ENCODE peak calls at places on chromosomes 2 and 18, in eight cellular contexts. One of them, this sample, is unnamed. For H3K4me1, the result is how much of the 10 kb centered on the place peaks cover.

GRCh38 chr2:55763721-55764120 is 70.1 kb upstream of the PNPT1 start:
- DNase-seq in thoracic aorta: no peak
- DNase-seq in H9: no peak
- DNase-seq in PC-3: no peak
- DNase-seq in neural progenitor cell: no peak
- DNase-seq in tibial artery: no peak
- DNase-seq in body of pancreas: no peak
- DNase-seq in IMR-90: no peak
- DNase-seq in this sample: no peak

GRCh38 chr2:30611572-30611971 is 164.5 kb downstream of the LCLAT1 start:
- DNase-seq in tibial artery: no peak
- DNase-seq in neural progenitor cell: no peak
- DNase-seq in PC-3: no peak
- DNase-seq in body of pancreas: no peak
- DNase-seq in IMR-90: no peak
- DNase-seq in H9: no peak
- DNase-seq in thoracic aorta: no peak
- DNase-seq in this sample: no peak

GRCh38 chr2:177782613-177783012 is 290.0 kb downstream of the PDE11A start:
- DNase-seq in H9: no peak
- DNase-seq in body of pancreas: no peak
- DNase-seq in thoracic aorta: no peak
- DNase-seq in IMR-90: no peak
- DNase-seq in tibial artery: no peak
- DNase-seq in PC-3: no peak
- DNase-seq in neural progenitor cell: no peak
- DNase-seq in this sample: no peak

GRCh38 chr2:102915128-102915527 is 153.3 kb downstream of the TMEM182 start:
- DNase-seq in tibial artery: no peak
- DNase-seq in IMR-90: peak
- DNase-seq in body of pancreas: no peak
- DNase-seq in PC-3: peak
- DNase-seq in neural progenitor cell: no peak
- DNase-seq in thoracic aorta: no peak
- DNase-seq in H9: no peak
- DNase-seq in this sample: no peak

GRCh38 chr2:143171817-143172216 is 42.6 kb downstream of the ARHGAP15 start:
- DNase-seq in neural progenitor cell: peak
- DNase-seq in PC-3: peak
- DNase-seq in H9: no peak
- DNase-seq in IMR-90: peak
- DNase-seq in thoracic aorta: no peak
- DNase-seq in tibial artery: no peak
- DNase-seq in body of pancreas: no peak
- DNase-seq in this sample: no peak

GRCh38 chr2:36831185-36831584 is 134.7 kb downstream of the VIT start:
- DNase-seq in H9: no peak
- DNase-seq in body of pancreas: no peak
- DNase-seq in PC-3: no peak
- DNase-seq in IMR-90: no peak
- DNase-seq in thoracic aorta: no peak
- DNase-seq in neural progenitor cell: no peak
- DNase-seq in tibial artery: no peak
- DNase-seq in this sample: no peak

GRCh38 chr18:21684731-21685130 is 19.8 kb downstream of the ABHD3 start:
- DNase-seq in thoracic aorta: no peak
- DNase-seq in H9: no peak
- DNase-seq in tibial artery: no peak
- DNase-seq in PC-3: no peak
- DNase-seq in body of pancreas: no peak
- DNase-seq in neural progenitor cell: no peak
- DNase-seq in IMR-90: no peak
- DNase-seq in this sample: no peak

GRCh38 chr18:21362921-21363320 is 120.9 kb downstream of the GREB1L start:
- DNase-seq in body of pancreas: no peak
- DNase-seq in neural progenitor cell: no peak
- DNase-seq in PC-3: no peak
- DNase-seq in thoracic aorta: no peak
- DNase-seq in H9: no peak
- DNase-seq in tibial artery: no peak
- DNase-seq in IMR-90: no peak
- DNase-seq in this sample: no peak

GRCh38 chr18:78607221-78607620 is 372.4 kb upstream of the SALL3 start:
- DNase-seq in PC-3: no peak
- DNase-seq in body of pancreas: no peak
- DNase-seq in H9: peak
- DNase-seq in thoracic aorta: no peak
- DNase-seq in neural progenitor cell: no peak
- DNase-seq in IMR-90: no peak
- DNase-seq in tibial artery: no peak
- DNase-seq in this sample: no peak

GRCh38 chr2:40103163-40103562 is 324.1 kb upstream of the THUMPD2 start:
- DNase-seq in tibial artery: no peak
- DNase-seq in thoracic aorta: no peak
- DNase-seq in body of pancreas: no peak
- DNase-seq in PC-3: no peak
- DNase-seq in neural progenitor cell: peak
- DNase-seq in IMR-90: peak
- DNase-seq in H9: no peak
- DNase-seq in this sample: no peak

GRCh38 chr2:233801357-233802131 is 23.4 kb downstream of the MROH2A start:
- DNase-seq in neural progenitor cell: no peak
- DNase-seq in PC-3: peak
- DNase-seq in thoracic aorta: no peak
- DNase-seq in body of pancreas: no peak
- DNase-seq in IMR-90: peak
- DNase-seq in tibial artery: peak
- DNase-seq in H9: no peak
- DNase-seq in this sample: peak

GRCh38 chr2:146602856-146603255 is 1242.0 kb upstream of the ACVR2A start:
- DNase-seq in PC-3: no peak
- DNase-seq in body of pancreas: no peak
- DNase-seq in tibial artery: no peak
- DNase-seq in IMR-90: peak
- DNase-seq in thoracic aorta: no peak
- DNase-seq in neural progenitor cell: no peak
- DNase-seq in H9: no peak
- DNase-seq in this sample: no peak

GRCh38 chr2:29848566-29849310 is 72.6 kb downstream of the ALK start:
- DNase-seq in thoracic aorta: no peak
- DNase-seq in IMR-90: no peak
- DNase-seq in neural progenitor cell: no peak
- DNase-seq in tibial artery: no peak
- DNase-seq in body of pancreas: no peak
- DNase-seq in PC-3: no peak
- DNase-seq in H9: no peak
- DNase-seq in this sample: no peak

GRCh38 chr2:241539616-241540374 is 18.8 kb upstream of the BOK start:
- DNase-seq in neural progenitor cell: no peak
- DNase-seq in IMR-90: no peak
- DNase-seq in PC-3: no peak
- DNase-seq in body of pancreas: no peak
- DNase-seq in tibial artery: no peak
- DNase-seq in thoracic aorta: no peak
- DNase-seq in H9: no peak
- DNase-seq in this sample: no peak

DNA sequence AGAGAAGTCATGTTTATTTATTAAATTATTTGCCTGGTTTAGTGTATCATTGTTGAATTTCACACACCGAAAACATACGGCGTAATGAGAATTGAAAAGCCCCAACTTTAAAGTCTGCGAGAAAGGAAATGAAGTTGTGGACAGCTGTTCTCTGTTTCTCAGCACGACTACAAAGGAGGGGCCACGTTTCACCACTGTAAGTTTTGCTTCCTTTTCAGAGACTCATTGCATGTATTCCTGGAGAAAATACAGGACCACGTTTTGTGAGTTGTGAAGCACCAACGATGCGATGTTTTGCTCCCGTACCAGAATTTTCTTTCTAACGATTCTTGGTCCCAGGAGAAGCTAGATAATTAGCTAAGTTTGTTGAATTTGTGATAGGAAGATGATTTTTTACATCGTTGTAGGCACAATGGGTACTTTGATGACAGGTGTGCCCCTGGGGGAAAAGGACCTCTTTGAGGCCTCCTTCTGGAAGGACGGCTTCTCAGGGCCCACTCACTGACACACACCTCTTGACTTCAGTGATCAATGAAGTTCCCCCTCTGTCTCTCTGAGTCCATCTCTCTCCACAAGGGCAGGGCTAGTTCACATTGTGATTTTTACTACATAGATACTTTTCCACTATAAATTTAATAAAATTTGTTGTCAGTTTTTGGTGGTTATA is 23.7 kb upstream of the ACKR3 start:
- DNase-seq in neural progenitor cell: no peak
- DNase-seq in IMR-90: no peak
- DNase-seq in H9: no peak
- DNase-seq in thoracic aorta: no peak
- DNase-seq in tibial artery: no peak
- DNase-seq in PC-3: no peak
- DNase-seq in body of pancreas: no peak
- DNase-seq in this sample: no peak
- H3K4me1 ChIP-seq in neural progenitor cell: under half
- H3K4me1 ChIP-seq in IMR-90: under half
- H3K4me1 ChIP-seq in H9: under half
- H3K4me1 ChIP-seq in thoracic aorta: under half
- H3K4me1 ChIP-seq in tibial artery: under half
- H3K4me1 ChIP-seq in PC-3: under half
- H3K4me1 ChIP-seq in body of pancreas: under half
- H3K4me1 ChIP-seq in this sample: under half

GRCh38 chr2:144431384-144431783 is 88.5 kb downstream of the ZEB2 start:
- DNase-seq in neural progenitor cell: peak
- DNase-seq in IMR-90: no peak
- DNase-seq in H9: no peak
- DNase-seq in thoracic aorta: no peak
- DNase-seq in body of pancreas: no peak
- DNase-seq in PC-3: no peak
- DNase-seq in tibial artery: no peak
- DNase-seq in this sample: no peak

GRCh38 chr2:144432014-144432413 is 87.9 kb downstream of the ZEB2 start:
- DNase-seq in IMR-90: no peak
- DNase-seq in neural progenitor cell: no peak
- DNase-seq in body of pancreas: no peak
- DNase-seq in H9: no peak
- DNase-seq in thoracic aorta: no peak
- DNase-seq in PC-3: no peak
- DNase-seq in tibial artery: no peak
- DNase-seq in this sample: no peak

GRCh38 chr2:144432921-144433320 is 87.0 kb downstream of the ZEB2 start:
- DNase-seq in tibial artery: no peak
- DNase-seq in PC-3: no peak
- DNase-seq in neural progenitor cell: no peak
- DNase-seq in IMR-90: no peak
- DNase-seq in thoracic aorta: no peak
- DNase-seq in H9: no peak
- DNase-seq in body of pancreas: no peak
- DNase-seq in this sample: no peak

GRCh38 chr2:144429396-144430112 is 90.4 kb downstream of the ZEB2 start:
- DNase-seq in IMR-90: no peak
- DNase-seq in PC-3: no peak
- DNase-seq in neural progenitor cell: no peak
- DNase-seq in body of pancreas: no peak
- DNase-seq in tibial artery: no peak
- DNase-seq in thoracic aorta: no peak
- DNase-seq in H9: no peak
- DNase-seq in this sample: no peak

DNA sequence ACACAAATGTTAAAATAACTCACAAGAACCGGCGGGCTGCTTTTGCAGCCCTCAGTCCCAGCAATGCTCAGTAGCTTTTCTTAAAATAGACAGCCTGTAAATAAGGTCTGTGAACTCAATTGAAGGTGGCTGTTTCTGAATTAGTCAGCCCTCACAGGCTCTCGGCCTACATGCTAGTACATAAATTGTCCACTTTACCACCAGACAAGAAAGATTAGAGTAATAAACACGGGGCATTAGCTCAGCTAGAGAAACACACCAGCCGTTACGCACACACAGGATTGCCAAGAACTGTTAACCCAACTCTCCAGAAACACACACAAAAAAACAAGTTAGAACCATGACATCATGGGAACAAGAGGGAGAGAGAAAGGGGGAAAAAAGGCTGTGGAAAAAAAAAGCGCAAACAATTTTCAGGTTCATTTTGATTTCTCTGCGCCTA is 89.2 kb downstream of the ZEB2 start:
- DNase-seq in body of pancreas: no peak
- DNase-seq in thoracic aorta: no peak
- DNase-seq in tibial artery: peak
- DNase-seq in H9: no peak
- DNase-seq in PC-3: no peak
- DNase-seq in IMR-90: peak
- DNase-seq in neural progenitor cell: no peak
- DNase-seq in this sample: no peak
- H3K4me1 ChIP-seq in body of pancreas: under half
- H3K4me1 ChIP-seq in thoracic aorta: under half
- H3K4me1 ChIP-seq in tibial artery: under half
- H3K4me1 ChIP-seq in H9: under half
- H3K4me1 ChIP-seq in PC-3: under half
- H3K4me1 ChIP-seq in IMR-90: under half
- H3K4me1 ChIP-seq in neural progenitor cell: under half
- H3K4me1 ChIP-seq in this sample: under half

GRCh38 chr2:112577756-112578155 is 6.7 kb upstream of the CHCHD5 start:
- DNase-seq in neural progenitor cell: peak
- DNase-seq in thoracic aorta: no peak
- DNase-seq in IMR-90: peak
- DNase-seq in PC-3: no peak
- DNase-seq in body of pancreas: no peak
- DNase-seq in tibial artery: no peak
- DNase-seq in H9: no peak
- DNase-seq in this sample: no peak

GRCh38 chr2:112566104-112566503 is 18.3 kb upstream of the CHCHD5 start:
- DNase-seq in PC-3: no peak
- DNase-seq in H9: no peak
- DNase-seq in IMR-90: peak
- DNase-seq in tibial artery: no peak
- DNase-seq in body of pancreas: no peak
- DNase-seq in thoracic aorta: no peak
- DNase-seq in neural progenitor cell: no peak
- DNase-seq in this sample: no peak

DNA sequence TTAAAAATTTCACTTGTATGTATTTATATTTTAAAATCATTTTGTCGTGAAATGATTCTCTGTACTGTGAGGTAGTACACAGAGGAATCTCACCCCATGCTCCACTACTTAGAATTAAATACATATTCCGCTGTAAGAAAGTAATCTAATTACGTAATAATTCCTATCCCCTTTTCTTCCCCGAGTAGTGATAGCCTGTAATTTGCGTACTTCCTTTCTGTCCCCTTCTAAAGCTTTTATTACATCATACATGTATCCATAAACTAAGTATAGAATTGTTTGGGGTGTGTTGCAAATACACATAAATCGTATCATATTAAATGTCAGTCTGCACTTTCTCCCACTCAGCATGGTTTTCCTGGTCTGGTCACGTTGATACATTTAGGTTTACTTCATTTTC is 12.4 kb upstream of the CHCHD5 start:
- DNase-seq in thoracic aorta: no peak
- DNase-seq in PC-3: no peak
- DNase-seq in tibial artery: no peak
- DNase-seq in H9: no peak
- DNase-seq in neural progenitor cell: no peak
- DNase-seq in body of pancreas: no peak
- DNase-seq in IMR-90: no peak
- DNase-seq in this sample: no peak
- H3K4me1 ChIP-seq in thoracic aorta: under half
- H3K4me1 ChIP-seq in PC-3: under half
- H3K4me1 ChIP-seq in tibial artery: under half
- H3K4me1 ChIP-seq in H9: under half
- H3K4me1 ChIP-seq in neural progenitor cell: under half
- H3K4me1 ChIP-seq in body of pancreas: under half
- H3K4me1 ChIP-seq in IMR-90: under half
- H3K4me1 ChIP-seq in this sample: under half

GRCh38 chr2:38507712-38508111 is 95.0 kb downstream of the HNRNPLL start:
- DNase-seq in H9: no peak
- DNase-seq in tibial artery: no peak
- DNase-seq in body of pancreas: no peak
- DNase-seq in IMR-90: no peak
- DNase-seq in neural progenitor cell: no peak
- DNase-seq in PC-3: no peak
- DNase-seq in thoracic aorta: no peak
- DNase-seq in this sample: no peak
- H3K4me1 ChIP-seq in H9: under half
- H3K4me1 ChIP-seq in tibial artery: under half
- H3K4me1 ChIP-seq in body of pancreas: under half
- H3K4me1 ChIP-seq in IMR-90: under half
- H3K4me1 ChIP-seq in neural progenitor cell: under half
- H3K4me1 ChIP-seq in PC-3: under half
- H3K4me1 ChIP-seq in thoracic aorta: under half
- H3K4me1 ChIP-seq in this sample: under half